ENCODE peak calls at places on chromosome 2, in six cellular contexts. G is pancreas; N is spleen; V is brain microvascular endothelial cell; J is AG10803; O is CD8-positive, alpha-beta T cell. D is an unnamed sample.

GRCh38 chr2:172877826-172878225 is 142.2 kb downstream of the RAPGEF4 start:
- DNase-seq in G (no peak), N (no peak), V (peak), J (no peak), O (no peak), D (no peak)

GRCh38 chr2:220847587-220847986 is 724.5 kb downstream of the EPHA4 start:
- DNase-seq in G (no peak), N (no peak), V (peak), J (peak), O (no peak), D (peak)

GRCh38 chr2:134451347-134451630 is 197.4 kb downstream of the MGAT5 start:
- DNase-seq in G (no peak), N (no peak), V (no peak), J (no peak), O (no peak), D (no peak)

GRCh38 chr2:187942876-187943275 is 348.8 kb upstream of the GULP1 start:
- DNase-seq in G (no peak), N (no peak), V (no peak), J (peak), O (no peak), D (no peak)

GRCh38 chr2:182911813-182912517 is 45.5 kb upstream of the FRZB start:
- DNase-seq in G (no peak), N (no peak), V (no peak), J (no peak), O (no peak), D (no peak)

GRCh38 chr2:138227195-138227594 is 262.9 kb downstream of the HNMT start:
- DNase-seq in G (no peak), N (no peak), V (no peak), J (no peak), O (no peak), D (no peak)

GRCh38 chr2:33810046-33810835 is 211.1 kb upstream of the FAM98A start:
- DNase-seq in G (no peak), N (no peak), V (peak), J (peak), O (no peak), D (peak)

GRCh38 chr2:135689679-135690078 is 52.0 kb upstream of the UBXN4 start:
- DNase-seq in G (no peak), N (no peak), V (no peak), J (no peak), O (no peak), D (no peak)

GRCh38 chr2:46973687-46974086 is 58.1 kb upstream of the MCFD2 start:
- DNase-seq in G (no peak), N (peak), V (no peak), J (no peak), O (no peak), D (no peak)

GRCh38 chr2:71498261-71498701 is 44.9 kb downstream of the DYSF start:
- DNase-seq in G (no peak), N (no peak), V (peak), J (peak), O (no peak), D (peak)

DNA sequence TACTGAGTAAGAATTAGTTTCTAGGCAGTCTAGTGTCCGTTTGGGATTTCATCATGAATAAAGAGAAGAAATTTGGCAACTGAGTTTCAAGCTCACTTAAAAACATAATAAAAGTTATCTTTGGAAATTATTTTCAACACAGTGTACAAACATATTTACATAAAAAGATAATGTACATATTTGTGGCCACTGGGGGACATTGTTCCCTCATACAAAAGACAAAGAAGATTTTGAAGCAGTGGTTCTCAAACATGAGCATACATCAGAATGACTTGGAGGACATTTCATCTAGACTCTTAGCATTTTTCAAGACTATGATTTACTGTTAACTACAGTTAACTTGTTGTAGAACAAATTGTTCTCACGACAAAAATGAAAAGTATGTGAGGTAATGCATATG is 15.7 kb upstream of the TTC21B start:
- DNase-seq in G (no peak), N (no peak), V (no peak), J (no peak), O (no peak), D (no peak)
- TF ChIP-seq CTCF in G (no peak), N (no peak), V (no peak), J (no peak), O (no peak), D (no peak)

GRCh38 chr2:185433824-185434223 is 304.8 kb upstream of the FSIP2 start:
- DNase-seq in G (no peak), N (no peak), V (peak), J (no peak), O (no peak), D (no peak)
- H3K4me3 ChIP-seq in G (no peak), N (no peak), V (no peak), J (no peak), O (no peak), D (no peak)

GRCh38 chr2:180359522-180360282 is 352.6 kb upstream of the CWC22 start:
- DNase-seq in G (no peak), N (peak), V (no peak), J (no peak), O (no peak), D (no peak)
- TF ChIP-seq CTCF in G (no peak), N (no peak), V (no peak), J (peak), O (no peak), D (peak)

GRCh38 chr2:6444529-6444928 is 421.2 kb downstream of the CMPK2 start:
- DNase-seq in G (no peak), N (no peak), V (no peak), J (no peak), O (no peak), D (no peak)

GRCh38 chr2:6441800-6442199 is 423.9 kb downstream of the CMPK2 start:
- DNase-seq in G (no peak), N (no peak), V (no peak), J (no peak), O (no peak), D (no peak)

GRCh38 chr2:6445156-6445555 is 420.6 kb downstream of the CMPK2 start:
- DNase-seq in G (no peak), N (no peak), V (no peak), J (no peak), O (no peak), D (no peak)

GRCh38 chr2:6442252-6442651 is 423.5 kb downstream of the CMPK2 start:
- DNase-seq in G (no peak), N (no peak), V (no peak), J (no peak), O (no peak), D (no peak)

GRCh38 chr2:6443424-6443823 is 422.3 kb downstream of the CMPK2 start:
- DNase-seq in G (no peak), N (no peak), V (peak), J (no peak), O (no peak), D (no peak)
- H3K4me3 ChIP-seq in G (no peak), N (no peak), V (no peak), J (no peak), O (no peak), D (no peak)

GRCh38 chr2:18856766-18857165 is 267.4 kb upstream of the NT5C1B start:
- DNase-seq in G (no peak), N (no peak), V (no peak), J (peak), O (no peak), D (peak)

GRCh38 chr2:18849841-18850578 is 260.6 kb upstream of the NT5C1B start:
- DNase-seq in G (no peak), N (no peak), V (no peak), J (no peak), O (no peak), D (no peak)

GRCh38 chr2:18860179-18860578 is 270.8 kb upstream of the NT5C1B start:
- DNase-seq in G (no peak), N (no peak), V (no peak), J (no peak), O (no peak), D (no peak)

DNA sequence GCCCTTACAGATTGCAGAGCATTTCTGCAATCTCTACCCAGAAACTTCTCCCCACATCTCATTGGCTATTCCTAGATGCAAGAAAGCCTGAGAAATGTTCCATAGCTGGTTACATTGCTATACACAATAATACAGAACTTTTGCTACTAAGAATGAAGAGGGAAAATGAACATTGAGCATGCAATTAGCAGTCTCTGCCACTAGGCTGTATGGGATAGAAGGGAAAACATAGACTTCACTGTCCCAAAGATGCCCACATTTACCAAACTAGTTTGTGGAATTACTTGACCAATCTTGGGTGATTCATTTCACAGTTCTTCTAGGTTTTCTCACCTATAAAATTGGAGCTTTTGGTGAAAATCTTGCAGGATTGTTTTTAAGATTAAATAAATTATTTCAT is 265.7 kb upstream of the NT5C1B start:
- DNase-seq in G (no peak), N (no peak), V (peak), J (peak), O (no peak), D (peak)
- TF ChIP-seq CTCF in G (no peak), N (no peak), V (peak), J (peak), O (no peak), D (peak)

DNA sequence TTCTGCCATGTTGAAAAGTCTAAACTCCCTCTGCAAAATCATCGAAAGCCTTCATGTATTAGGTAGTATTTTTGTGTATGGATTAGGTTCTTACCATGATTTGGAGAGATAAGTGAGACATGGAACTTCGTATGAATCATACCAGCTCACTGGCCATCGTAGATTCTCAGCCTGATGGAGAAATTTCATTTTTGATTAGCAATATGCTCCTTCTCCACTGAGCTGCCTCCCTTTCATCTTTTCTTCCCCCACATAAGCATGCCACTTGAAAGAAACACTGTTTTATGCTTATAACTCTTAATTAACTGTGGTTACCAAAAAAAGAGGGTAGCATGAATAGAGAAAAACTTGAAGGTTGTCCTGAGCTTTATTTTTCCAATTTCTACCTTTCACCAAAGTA is 111.9 kb downstream of the NCK2 start:
- DNase-seq in G (no peak), N (no peak), V (no peak), J (no peak), O (no peak), D (no peak)
- H3K4me3 ChIP-seq in G (no peak), N (peak), V (no peak), J (no peak), O (peak), D (no peak)

GRCh38 chr2:159968282-159968900 is 94.0 kb downstream of the PLA2R1 start:
- DNase-seq in G (no peak), N (no peak), V (peak), J (peak), O (no peak), D (peak)
- TF ChIP-seq CTCF in G (no peak), N (peak), V (peak), J (peak), O (no peak), D (peak)

DNA sequence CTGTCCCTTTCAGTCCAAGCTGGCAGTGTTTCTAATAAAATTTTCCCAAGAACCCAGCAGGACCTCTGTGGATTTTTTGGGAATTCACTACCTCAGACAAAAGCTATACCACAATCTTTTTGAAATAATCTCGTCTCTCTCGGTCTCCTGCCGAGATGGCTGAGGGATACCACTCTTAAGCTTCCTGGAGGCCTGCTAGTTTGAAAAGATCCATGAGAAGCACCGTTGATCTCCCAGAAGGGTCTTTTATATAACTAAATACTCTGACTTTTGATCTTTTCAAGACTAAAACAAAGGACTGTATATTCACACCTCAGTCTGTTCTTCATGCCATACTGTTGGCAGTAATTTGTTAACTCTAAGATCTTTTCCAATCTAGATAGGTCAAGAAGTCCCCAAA is 141.7 kb downstream of the UPP2 start:
- DNase-seq in G (no peak), N (no peak), V (no peak), J (no peak), O (no peak), D (no peak)
- H3K4me3 ChIP-seq in G (no peak), N (no peak), V (no peak), J (no peak), O (no peak), D (no peak)

GRCh38 chr2:42794271-42795046 is 2.1 kb upstream of the HAAO start:
- DNase-seq in G (peak), N (peak), V (peak), J (peak), O (no peak), D (no peak)
- TF ChIP-seq CTCF in G (peak), N (no peak), V (peak), J (peak), O (no peak), D (peak)

GRCh38 chr2:106108791-106109190 is 85.3 kb downstream of the UXS1 start:
- DNase-seq in G (no peak), N (no peak), V (no peak), J (no peak), O (no peak), D (no peak)
- H3K4me3 ChIP-seq in G (no peak), N (no peak), V (no peak), J (no peak), O (no peak), D (no peak)

D was measured in HFF-Myc.